ENCODE peak calls at places on chromosome X, in nine cellular contexts. One of them, this sample, is unnamed.

GRCh38 chrX:41148553-41148952 is 63.3 kb downstream of the USP9X start:
- DNase-seq in ascending aorta: no peak
- DNase-seq in transverse colon: no peak
- DNase-seq in Caco-2: no peak
- DNase-seq in esophagus muscularis mucosa: no peak
- DNase-seq in endodermal cell: no peak
- DNase-seq in colonic mucosa: no peak
- DNase-seq in mammary epithelial cell: peak; percentile 44
- DNase-seq in GM12878: no peak
- DNase-seq in this sample: no peak

GRCh38 chrX:136608295-136608933 is 39.5 kb upstream of the CD40LG start:
- DNase-seq in ascending aorta: no peak
- DNase-seq in transverse colon: peak; percentile 64
- DNase-seq in Caco-2: no peak
- DNase-seq in esophagus muscularis mucosa: no peak
- DNase-seq in endodermal cell: peak; percentile 68
- DNase-seq in colonic mucosa: peak; percentile 29
- DNase-seq in mammary epithelial cell: peak; percentile 20
- DNase-seq in GM12878: no peak
- DNase-seq in this sample: peak; percentile 29

GRCh38 chrX:148878371-148878770 is 378.0 kb downstream of the AFF2 start:
- DNase-seq in ascending aorta: no peak
- DNase-seq in transverse colon: no peak
- DNase-seq in Caco-2: peak; percentile 0
- DNase-seq in esophagus muscularis mucosa: no peak
- DNase-seq in endodermal cell: no peak
- DNase-seq in colonic mucosa: no peak
- DNase-seq in mammary epithelial cell: peak; percentile 62
- DNase-seq in GM12878: no peak
- DNase-seq in this sample: no peak

GRCh38 chrX:63354484-63354883 is 3.4 kb upstream of the SPIN4 start:
- DNase-seq in ascending aorta: no peak
- DNase-seq in transverse colon: no peak
- DNase-seq in Caco-2: no peak
- DNase-seq in esophagus muscularis mucosa: no peak
- DNase-seq in endodermal cell: no peak
- DNase-seq in colonic mucosa: no peak
- DNase-seq in mammary epithelial cell: peak; percentile 40
- DNase-seq in GM12878: no peak
- DNase-seq in this sample: no peak

GRCh38 chrX:784829-785228 is 154.2 kb downstream of the SHOX start:
- DNase-seq in ascending aorta: no peak
- DNase-seq in transverse colon: no peak
- DNase-seq in Caco-2: no peak
- DNase-seq in esophagus muscularis mucosa: no peak
- DNase-seq in endodermal cell: no peak
- DNase-seq in colonic mucosa: no peak
- DNase-seq in mammary epithelial cell: no peak
- DNase-seq in GM12878: no peak
- DNase-seq in this sample: no peak

GRCh38 chrX:2385224-2385623 is 115.6 kb downstream of the DHRSX start:
- DNase-seq in ascending aorta: no peak
- DNase-seq in transverse colon: no peak
- DNase-seq in Caco-2: no peak
- DNase-seq in esophagus muscularis mucosa: no peak
- DNase-seq in endodermal cell: no peak
- DNase-seq in colonic mucosa: no peak
- DNase-seq in mammary epithelial cell: peak; percentile 86
- DNase-seq in GM12878: no peak
- DNase-seq in this sample: no peak

GRCh38 chrX:150565551-150565950 is 2.9 kb upstream of the MTM1 start:
- DNase-seq in ascending aorta: no peak
- DNase-seq in transverse colon: no peak
- DNase-seq in Caco-2: no peak
- DNase-seq in esophagus muscularis mucosa: no peak
- DNase-seq in endodermal cell: peak; percentile 72
- DNase-seq in colonic mucosa: no peak
- DNase-seq in mammary epithelial cell: no peak
- DNase-seq in GM12878: no peak
- DNase-seq in this sample: no peak

GRCh38 chrX:154648931-154649863 is 4.2 kb downstream of the CTAG2 start:
- DNase-seq in ascending aorta: no peak
- DNase-seq in transverse colon: no peak
- DNase-seq in Caco-2: no peak
- DNase-seq in esophagus muscularis mucosa: no peak
- DNase-seq in endodermal cell: no peak
- DNase-seq in colonic mucosa: no peak
- DNase-seq in mammary epithelial cell: no peak
- DNase-seq in GM12878: no peak
- DNase-seq in this sample: peak; percentile 35

GRCh38 chrX:79081895-79082512 is 62.5 kb upstream of the GPR174 start:
- DNase-seq in ascending aorta: no peak
- DNase-seq in transverse colon: no peak
- DNase-seq in Caco-2: peak; percentile 2
- DNase-seq in esophagus muscularis mucosa: no peak
- DNase-seq in endodermal cell: no peak
- DNase-seq in colonic mucosa: peak; percentile 19
- DNase-seq in mammary epithelial cell: peak; percentile 30
- DNase-seq in GM12878: peak; percentile 61
- DNase-seq in this sample: no peak

GRCh38 chrX:70442224-70442623 is 2.4 kb upstream of the DLG3 start:
- DNase-seq in ascending aorta: no peak
- DNase-seq in transverse colon: no peak
- DNase-seq in Caco-2: no peak
- DNase-seq in esophagus muscularis mucosa: no peak
- DNase-seq in endodermal cell: no peak
- DNase-seq in colonic mucosa: no peak
- DNase-seq in mammary epithelial cell: no peak
- DNase-seq in GM12878: no peak
- DNase-seq in this sample: no peak

GRCh38 chrX:1521459-1521956 is 15.5 kb downstream of the P2RY8 start:
- DNase-seq in ascending aorta: peak; percentile 63
- DNase-seq in transverse colon: peak; percentile 71
- DNase-seq in Caco-2: no peak
- DNase-seq in esophagus muscularis mucosa: no peak
- DNase-seq in endodermal cell: peak; percentile 75
- DNase-seq in colonic mucosa: no peak
- DNase-seq in mammary epithelial cell: no peak
- DNase-seq in GM12878: peak; percentile 99
- DNase-seq in this sample: no peak

GRCh38 chrX:13377537-13377936 is 57.7 kb upstream of the ATXN3L start:
- DNase-seq in ascending aorta: no peak
- DNase-seq in transverse colon: no peak
- DNase-seq in Caco-2: no peak
- DNase-seq in esophagus muscularis mucosa: no peak
- DNase-seq in endodermal cell: no peak
- DNase-seq in colonic mucosa: no peak
- DNase-seq in mammary epithelial cell: peak; percentile 56
- DNase-seq in GM12878: no peak
- DNase-seq in this sample: no peak

GRCh38 chrX:13383907-13384306 is 64.1 kb upstream of the ATXN3L start:
- DNase-seq in ascending aorta: no peak
- DNase-seq in transverse colon: no peak
- DNase-seq in Caco-2: no peak
- DNase-seq in esophagus muscularis mucosa: no peak
- DNase-seq in endodermal cell: no peak
- DNase-seq in colonic mucosa: no peak
- DNase-seq in mammary epithelial cell: no peak
- DNase-seq in GM12878: peak; percentile 28
- DNase-seq in this sample: no peak

GRCh38 chrX:13380230-13380629 is 60.4 kb upstream of the ATXN3L start:
- DNase-seq in ascending aorta: no peak
- DNase-seq in transverse colon: no peak
- DNase-seq in Caco-2: no peak
- DNase-seq in esophagus muscularis mucosa: no peak
- DNase-seq in endodermal cell: no peak
- DNase-seq in colonic mucosa: no peak
- DNase-seq in mammary epithelial cell: peak; percentile 76
- DNase-seq in GM12878: no peak
- DNase-seq in this sample: no peak

GRCh38 chrX:13376857-13377441 is 57.1 kb upstream of the ATXN3L start:
- DNase-seq in ascending aorta: no peak
- DNase-seq in transverse colon: no peak
- DNase-seq in Caco-2: no peak
- DNase-seq in esophagus muscularis mucosa: no peak
- DNase-seq in endodermal cell: no peak
- DNase-seq in colonic mucosa: no peak
- DNase-seq in mammary epithelial cell: peak; percentile 97
- DNase-seq in GM12878: no peak
- DNase-seq in this sample: no peak

GRCh38 chrX:13381514-13381913 is 61.7 kb upstream of the ATXN3L start:
- DNase-seq in ascending aorta: no peak
- DNase-seq in transverse colon: no peak
- DNase-seq in Caco-2: no peak
- DNase-seq in esophagus muscularis mucosa: no peak
- DNase-seq in endodermal cell: no peak
- DNase-seq in colonic mucosa: no peak
- DNase-seq in mammary epithelial cell: no peak
- DNase-seq in GM12878: no peak
- DNase-seq in this sample: no peak
- H3K4me1 ChIP-seq in ascending aorta: no peaks in the 10 kb centered on the region
- H3K4me1 ChIP-seq in transverse colon: no peaks in the 10 kb centered on the region
- H3K4me1 ChIP-seq in Caco-2: no peaks in the 10 kb centered on the region
- H3K4me1 ChIP-seq in esophagus muscularis mucosa: peaks cover 10% of the 10 kb centered on the region
- H3K4me1 ChIP-seq in endodermal cell: no peaks in the 10 kb centered on the region
- H3K4me1 ChIP-seq in colonic mucosa: no peaks in the 10 kb centered on the region
- H3K4me1 ChIP-seq in mammary epithelial cell: peaks cover 33% of the 10 kb centered on the region
- H3K4me1 ChIP-seq in GM12878: no peaks in the 10 kb centered on the region
- H3K4me1 ChIP-seq in this sample: no peaks in the 10 kb centered on the region

GRCh38 chrX:43560247-43560946 is 95.7 kb upstream of the MAOA start:
- DNase-seq in ascending aorta: no peak
- DNase-seq in transverse colon: peak; percentile 26
- DNase-seq in Caco-2: no peak
- DNase-seq in esophagus muscularis mucosa: no peak
- DNase-seq in endodermal cell: no peak
- DNase-seq in colonic mucosa: no peak
- DNase-seq in mammary epithelial cell: no peak
- DNase-seq in GM12878: no peak
- DNase-seq in this sample: no peak

GRCh38 chrX:43562372-43562771 is 93.7 kb upstream of the MAOA start:
- DNase-seq in ascending aorta: no peak
- DNase-seq in transverse colon: no peak
- DNase-seq in Caco-2: no peak
- DNase-seq in esophagus muscularis mucosa: no peak
- DNase-seq in endodermal cell: no peak
- DNase-seq in colonic mucosa: no peak
- DNase-seq in mammary epithelial cell: no peak
- DNase-seq in GM12878: no peak
- DNase-seq in this sample: no peak

GRCh38 chrX:43559643-43560042 is 96.5 kb upstream of the MAOA start:
- DNase-seq in ascending aorta: peak; percentile 68
- DNase-seq in transverse colon: peak; percentile 65
- DNase-seq in Caco-2: peak; percentile 49
- DNase-seq in esophagus muscularis mucosa: no peak
- DNase-seq in endodermal cell: peak; percentile 91
- DNase-seq in colonic mucosa: peak; percentile 71
- DNase-seq in mammary epithelial cell: peak; percentile 30
- DNase-seq in GM12878: no peak
- DNase-seq in this sample: peak; percentile 53

GRCh38 chrX:43556207-43556606 is 99.9 kb upstream of the MAOA start:
- DNase-seq in ascending aorta: no peak
- DNase-seq in transverse colon: no peak
- DNase-seq in Caco-2: no peak
- DNase-seq in esophagus muscularis mucosa: no peak
- DNase-seq in endodermal cell: no peak
- DNase-seq in colonic mucosa: no peak
- DNase-seq in mammary epithelial cell: no peak
- DNase-seq in GM12878: no peak
- DNase-seq in this sample: no peak

DNA sequence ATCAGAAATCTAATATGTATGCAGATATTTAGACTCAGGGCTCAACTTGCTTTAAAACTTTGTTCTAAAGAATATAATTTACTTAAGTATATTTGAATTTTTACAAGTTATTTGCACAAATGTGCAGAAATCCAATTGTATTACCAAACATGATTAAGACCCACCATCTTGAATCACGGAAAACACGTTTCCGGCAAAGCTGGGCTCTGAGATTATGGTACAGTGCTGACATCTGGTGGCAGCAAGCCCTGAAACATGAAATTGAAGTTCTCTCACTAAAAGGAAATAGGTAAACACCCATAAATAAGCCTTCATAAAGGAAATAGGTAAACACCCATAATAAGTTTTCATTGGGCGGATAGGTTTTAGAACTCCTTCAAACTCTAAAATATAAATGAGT is 98.3 kb upstream of the MAOA start:
- DNase-seq in ascending aorta: peak; percentile 79
- DNase-seq in transverse colon: peak; percentile 65
- DNase-seq in Caco-2: peak; percentile 43
- DNase-seq in esophagus muscularis mucosa: no peak
- DNase-seq in endodermal cell: peak; percentile 84
- DNase-seq in colonic mucosa: peak; percentile 75
- DNase-seq in mammary epithelial cell: peak; percentile 31
- DNase-seq in GM12878: peak; percentile 23
- DNase-seq in this sample: peak; percentile 74
- TF ChIP-seq CTCF in ascending aorta: peak; percentile 45
- TF ChIP-seq CTCF in transverse colon: peak; percentile 50
- TF ChIP-seq CTCF in Caco-2: peak; percentile 57
- TF ChIP-seq CTCF in esophagus muscularis mucosa: peak; percentile 63
- TF ChIP-seq CTCF in endodermal cell: peak; percentile 94
- TF ChIP-seq CTCF in colonic mucosa: peak; percentile 56
- TF ChIP-seq CTCF in mammary epithelial cell: peak; percentile 81
- TF ChIP-seq CTCF in GM12878: peak; percentile 60
- TF ChIP-seq CTCF in this sample: peak; percentile 56

DNA sequence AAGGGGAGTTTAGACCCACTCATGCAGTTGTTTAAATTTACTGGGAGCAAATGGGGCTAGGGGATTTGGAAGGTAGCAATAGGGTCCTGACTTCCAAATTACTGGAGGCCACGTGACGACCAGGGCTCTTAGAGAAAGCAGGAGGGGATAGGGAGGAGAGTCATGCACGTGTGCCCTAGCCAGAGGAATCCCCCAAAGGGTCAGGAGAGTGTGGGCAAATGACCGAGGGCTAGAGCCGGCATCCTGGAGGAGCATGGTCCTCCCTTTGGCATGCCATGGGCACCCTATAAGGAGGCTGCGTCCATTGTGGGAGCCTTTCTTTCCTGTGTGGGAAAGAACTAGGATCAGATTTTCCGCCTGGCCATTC is 25.5 kb upstream of the GPC4 start:
- DNase-seq in ascending aorta: no peak
- DNase-seq in transverse colon: no peak
- DNase-seq in Caco-2: no peak
- DNase-seq in esophagus muscularis mucosa: no peak
- DNase-seq in endodermal cell: peak; percentile 76
- DNase-seq in colonic mucosa: no peak
- DNase-seq in mammary epithelial cell: no peak
- DNase-seq in GM12878: no peak
- DNase-seq in this sample: no peak
- H3K4me1 ChIP-seq in ascending aorta: no peaks in the 10 kb centered on the region
- H3K4me1 ChIP-seq in transverse colon: no peaks in the 10 kb centered on the region
- H3K4me1 ChIP-seq in Caco-2: no peaks in the 10 kb centered on the region
- H3K4me1 ChIP-seq in esophagus muscularis mucosa: peaks cover 3% of the 10 kb centered on the region
- H3K4me1 ChIP-seq in endodermal cell: peaks cover 4% of the 10 kb centered on the region
- H3K4me1 ChIP-seq in colonic mucosa: no peaks in the 10 kb centered on the region
- H3K4me1 ChIP-seq in mammary epithelial cell: peaks cover 4% of the 10 kb centered on the region
- H3K4me1 ChIP-seq in GM12878: no peaks in the 10 kb centered on the region
- H3K4me1 ChIP-seq in this sample: no peaks in the 10 kb centered on the region

DNA sequence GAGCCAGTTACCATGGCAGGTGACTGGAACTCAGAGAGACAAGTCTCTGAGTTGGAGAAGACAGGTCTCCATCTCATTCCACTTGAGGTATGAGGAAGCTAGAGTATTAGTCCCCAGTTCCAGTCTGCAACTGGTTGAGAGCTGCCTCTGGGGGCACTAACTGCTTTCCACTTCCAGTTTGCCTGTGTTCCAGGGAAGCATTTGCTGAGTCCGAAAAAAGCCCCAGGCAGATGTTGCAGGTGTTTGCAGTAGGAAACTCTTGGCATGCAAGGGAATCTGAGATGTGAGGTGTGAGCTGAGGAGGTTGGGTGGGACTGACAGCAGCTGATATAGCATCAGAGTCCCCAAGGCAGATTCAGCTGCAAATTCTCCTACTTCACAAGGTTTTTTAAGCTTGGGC is 272.2 kb upstream of the CASK start:
- DNase-seq in ascending aorta: no peak
- DNase-seq in transverse colon: no peak
- DNase-seq in Caco-2: peak; percentile 24
- DNase-seq in esophagus muscularis mucosa: no peak
- DNase-seq in endodermal cell: peak; percentile 59
- DNase-seq in colonic mucosa: no peak
- DNase-seq in mammary epithelial cell: no peak
- DNase-seq in GM12878: no peak
- DNase-seq in this sample: no peak
- TF ChIP-seq CTCF in ascending aorta: no peak
- TF ChIP-seq CTCF in transverse colon: no peak
- TF ChIP-seq CTCF in Caco-2: peak; percentile 8
- TF ChIP-seq CTCF in esophagus muscularis mucosa: no peak
- TF ChIP-seq CTCF in endodermal cell: peak; percentile 48
- TF ChIP-seq CTCF in colonic mucosa: no peak
- TF ChIP-seq CTCF in mammary epithelial cell: no peak
- TF ChIP-seq CTCF in GM12878: no peak
- TF ChIP-seq CTCF in this sample: no peak